ENCODE peak calls at places on chromosome 2, in nine cellular contexts. F, L, J, G, M, A, X, U and R are unnamed samples.

GRCh38 chr2:239963646-239964205 is 61.4 kb downstream of the NDUFA10 start:
- DNase-seq in F (no peak), L (no peak), J (peak; percentile 40), G (no peak), M (no peak), A (no peak), X (no peak), U (no peak), R (no peak)

GRCh38 chr2:64786343-64787018 is 132.8 kb upstream of the SERTAD2 start:
- DNase-seq in F (no peak), L (no peak), J (no peak), G (no peak), M (no peak), A (no peak), X (no peak), U (no peak), R (no peak)

GRCh38 chr2:29012211-29012681 is 31.1 kb downstream of the TOGARAM2 start:
- DNase-seq in F (no peak), L (peak; percentile 49), J (peak; percentile 64), G (peak; percentile 80), M (peak; percentile 77), A (peak; percentile 31), X (peak; percentile 23), U (peak; percentile 55), R (peak; percentile 60)

GRCh38 chr2:86021396-86022378 is 84.0 kb downstream of the POLR1A start:
- DNase-seq in F (no peak), L (no peak), J (peak; percentile 49), G (no peak), M (peak; percentile 17), A (no peak), X (no peak), U (no peak), R (no peak)

GRCh38 chr2:1886405-1886992 is 142.2 kb upstream of the PXDN start:
- DNase-seq in F (peak; percentile 83), L (peak; percentile 35), J (no peak), G (peak; percentile 58), M (no peak), A (peak; percentile 60), X (peak; percentile 42), U (no peak), R (peak; percentile 77)

GRCh38 chr2:240519396-240520142 is 38.2 kb downstream of the ANKMY1 start:
- DNase-seq in F (peak; percentile 29), L (no peak), J (no peak), G (no peak), M (no peak), A (no peak), X (no peak), U (no peak), R (no peak)

GRCh38 chr2:179447839-179448447 is 183.3 kb upstream of the SESTD1 start:
- DNase-seq in F (no peak), L (no peak), J (no peak), G (no peak), M (no peak), A (no peak), X (no peak), U (no peak), R (no peak)

GRCh38 chr2:56337342-56337741 is 153.6 kb downstream of the CCDC85A start:
- DNase-seq in F (no peak), L (no peak), J (no peak), G (peak; percentile 14), M (no peak), A (no peak), X (no peak), U (no peak), R (no peak)

GRCh38 chr2:174122185-174122584 is 126.1 kb downstream of the OLA1 start:
- DNase-seq in F (no peak), L (no peak), J (no peak), G (no peak), M (no peak), A (no peak), X (no peak), U (no peak), R (no peak)

GRCh38 chr2:165601065-165601830 is 131.8 kb downstream of the CSRNP3 start:
- DNase-seq in F (no peak), L (no peak), J (no peak), G (no peak), M (no peak), A (no peak), X (no peak), U (no peak), R (no peak)

GRCh38 chr2:137947714-137948336 is 16.4 kb upstream of the HNMT start:
- DNase-seq in F (peak; percentile 75), L (peak; percentile 20), J (peak; percentile 86), G (peak; percentile 69), M (peak; percentile 44), A (peak; percentile 83), X (peak; percentile 45), U (peak; percentile 65), R (peak; percentile 80)

GRCh38 chr2:24492283-24493272 is 1.5 kb downstream of the NCOA1 start:
- DNase-seq in F (no peak), L (no peak), J (no peak), G (peak; percentile 22), M (no peak), A (peak; percentile 35), X (no peak), U (no peak), R (no peak)

GRCh38 chr2:143875295-143876199 is 644.4 kb downstream of the ZEB2 start:
- DNase-seq in F (no peak), L (no peak), J (no peak), G (no peak), M (no peak), A (no peak), X (no peak), U (no peak), R (no peak)

GRCh38 chr2:119290859-119291587 is 67.4 kb downstream of the STEAP3 start:
- DNase-seq in F (peak; percentile 55), L (peak; percentile 63), J (peak; percentile 82), G (peak; percentile 78), M (peak; percentile 75), A (peak; percentile 69), X (no peak), U (peak; percentile 83), R (peak; percentile 84)

GRCh38 chr2:42863751-42864150 is 71.4 kb upstream of the HAAO start:
- DNase-seq in F (no peak), L (no peak), J (no peak), G (no peak), M (no peak), A (no peak), X (no peak), U (no peak), R (no peak)

GRCh38 chr2:4454907-4455306 is 751.5 kb downstream of the DCDC2C start:
- DNase-seq in F (no peak), L (no peak), J (no peak), G (no peak), M (no peak), A (no peak), X (no peak), U (no peak), R (no peak)

GRCh38 chr2:231634412-231634811 is 41.7 kb downstream of the TEX44 start:
- DNase-seq in F (no peak), L (no peak), J (no peak), G (no peak), M (no peak), A (no peak), X (no peak), U (no peak), R (no peak)

GRCh38 chr2:172667926-172668325 is 67.7 kb upstream of the RAPGEF4 start:
- DNase-seq in F (no peak), L (no peak), J (no peak), G (no peak), M (no peak), A (no peak), X (no peak), U (no peak), R (no peak)

GRCh38 chr2:67397143-67397986 is at the start of gene ETAA1:
- DNase-seq in F (peak; percentile 86), L (peak; percentile 94), J (peak; percentile 96), G (peak; percentile 94), M (peak; percentile 94), A (peak; percentile 96), X (peak; percentile 88), U (peak; percentile 91), R (peak; percentile 95)

GRCh38 chr2:176614049-176614448 is 344.8 kb downstream of the MTX2 start:
- DNase-seq in F (no peak), L (no peak), J (no peak), G (no peak), M (no peak), A (no peak), X (no peak), U (no peak), R (no peak)

GRCh38 chr2:70692256-70692655 is 75.7 kb downstream of the ADD2 start:
- DNase-seq in F (no peak), L (no peak), J (no peak), G (no peak), M (no peak), A (no peak), X (no peak), U (no peak), R (no peak)
- H3K36me3 ChIP-seq in F (no peaks in the 10 kb centered on the region), L (peaks cover 3% of the 10 kb centered on the region), J (no peaks in the 10 kb centered on the region), G (peaks cover 18% of the 10 kb centered on the region), M (no peaks in the 10 kb centered on the region), A (no peaks in the 10 kb centered on the region), X (no peaks in the 10 kb centered on the region), U (no peaks in the 10 kb centered on the region), R (no peaks in the 10 kb centered on the region)

DNA sequence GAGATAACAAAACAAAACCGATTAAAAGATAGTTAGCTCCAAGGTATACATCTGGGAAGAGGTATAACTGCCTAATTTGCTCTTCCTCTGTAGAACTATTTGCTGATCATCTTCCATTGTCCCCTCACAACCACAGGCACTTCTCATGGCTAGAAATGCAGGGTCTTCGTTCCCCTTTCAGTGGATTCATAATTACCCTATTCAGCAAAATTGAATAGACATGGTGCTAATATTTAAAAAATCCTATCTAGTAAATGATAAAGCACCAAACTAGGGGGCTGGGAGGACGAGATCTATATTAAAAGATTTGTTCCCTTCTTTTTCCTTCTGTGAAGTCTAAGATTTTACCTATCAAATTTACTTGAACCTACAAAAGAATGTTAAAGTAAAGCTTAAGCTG is 30.8 kb upstream of the ADAM17 start:
- DNase-seq in F (no peak), L (no peak), J (no peak), G (no peak), M (no peak), A (no peak), X (no peak), U (no peak), R (no peak)
- H3K36me3 ChIP-seq in F (peaks cover 54% of the 10 kb centered on the region), L (peaks cover 28% of the 10 kb centered on the region), J (no peaks in the 10 kb centered on the region), G (peaks cover 100% of the 10 kb centered on the region), M (peaks cover 36% of the 10 kb centered on the region), A (no peaks in the 10 kb centered on the region), X (peaks cover 74% of the 10 kb centered on the region), U (no peaks in the 10 kb centered on the region), R (peaks cover 93% of the 10 kb centered on the region)

GRCh38 chr2:127805491-127805890 is 5.5 kb downstream of the WDR33 start:
- DNase-seq in F (no peak), L (no peak), J (no peak), G (no peak), M (no peak), A (no peak), X (no peak), U (no peak), R (no peak)
- H3K36me3 ChIP-seq in F (no peaks in the 10 kb centered on the region), L (no peaks in the 10 kb centered on the region), J (no peaks in the 10 kb centered on the region), G (peaks cover 13% of the 10 kb centered on the region), M (peaks cover 8% of the 10 kb centered on the region), A (no peaks in the 10 kb centered on the region), X (peaks cover 6% of the 10 kb centered on the region), U (no peaks in the 10 kb centered on the region), R (peaks cover 11% of the 10 kb centered on the region)

DNA sequence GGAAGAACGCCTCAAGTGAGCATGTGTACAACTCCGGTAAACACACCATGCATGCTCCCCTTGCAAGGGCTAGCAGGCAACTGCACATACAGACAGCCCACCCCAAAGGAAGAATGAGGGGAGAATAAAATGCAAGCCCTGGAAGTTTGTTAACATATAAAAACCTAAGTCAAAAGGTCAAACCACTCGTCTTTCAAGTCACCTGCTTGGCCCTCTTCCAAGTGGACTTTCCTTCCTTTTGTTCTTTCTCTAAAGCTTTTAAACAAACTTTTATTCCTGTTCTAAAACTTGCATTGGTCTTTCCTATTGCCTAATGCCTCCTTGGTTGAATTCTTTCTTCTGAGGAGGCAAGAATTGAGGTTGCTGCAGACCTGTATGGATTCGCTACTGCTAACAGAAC is 5.2 kb upstream of the RPIA start:
- DNase-seq in F (no peak), L (no peak), J (no peak), G (no peak), M (no peak), A (no peak), X (no peak), U (no peak), R (no peak)
- H3K36me3 ChIP-seq in F (no peaks in the 10 kb centered on the region), L (no peaks in the 10 kb centered on the region), J (no peaks in the 10 kb centered on the region), G (no peaks in the 10 kb centered on the region), M (no peaks in the 10 kb centered on the region), A (no peaks in the 10 kb centered on the region), X (peaks cover 7% of the 10 kb centered on the region), U (no peaks in the 10 kb centered on the region), R (no peaks in the 10 kb centered on the region)